ENCODE peak calls at places on chromosomes 6 and 20, in four cellular contexts. A, M, O and L are unnamed samples.

GRCh38 chr6:159929819-159930218 is 39.0 kb downstream of the MAS1 start:
- DNase-seq in A (peak), M (no peak), O (no peak), L (no peak)

GRCh38 chr6:43497694-43498093 is 12.5 kb downstream of the LRRC73 start:
- DNase-seq in A (no peak), M (no peak), O (no peak), L (no peak)

GRCh38 chr20:17648782-17649730 is 33.0 kb downstream of the RRBP1 start:
- DNase-seq in A (no peak), M (no peak), O (peak), L (peak)

GRCh38 chr6:27091661-27092315 is 155.7 kb upstream of the PRSS16 start:
- DNase-seq in A (no peak), M (no peak), O (no peak), L (no peak)

GRCh38 chr20:20331796-20332195 is 36.1 kb upstream of the INSM1 start:
- DNase-seq in A (no peak), M (no peak), O (no peak), L (no peak)

GRCh38 chr20:56515657-56516381 is 8.7 kb upstream of the FAM209A start:
- DNase-seq in A (no peak), M (no peak), O (no peak), L (no peak)

GRCh38 chr20:10065154-10065833 is 30.5 kb downstream of the ANKEF1 start:
- DNase-seq in A (no peak), M (no peak), O (no peak), L (no peak)

GRCh38 chr20:20712004-20712473 is 405 bp downstream of the RALGAPA2 start:
- DNase-seq in A (no peak), M (no peak), O (no peak), L (peak)

GRCh38 chr6:33607784-33608161 is 13.3 kb upstream of the ITPR3 start:
- DNase-seq in A (no peak), M (no peak), O (no peak), L (peak)

GRCh38 chr6:154590770-154591169 is 80.3 kb upstream of the CNKSR3 start:
- DNase-seq in A (no peak), M (no peak), O (no peak), L (no peak)

GRCh38 chr20:57435498-57436222 is 44.5 kb downstream of the RBM38 start:
- DNase-seq in A (peak), M (no peak), O (peak), L (peak)

GRCh38 chr20:11849270-11849920 is 68.3 kb upstream of the BTBD3 start:
- DNase-seq in A (no peak), M (no peak), O (no peak), L (no peak)

GRCh38 chr20:10074513-10074912 is 39.7 kb downstream of the ANKEF1 start:
- DNase-seq in A (no peak), M (no peak), O (no peak), L (no peak)

GRCh38 chr20:44211177-44212039 is 837 bp upstream of the OSER1 start:
- DNase-seq in A (no peak), M (no peak), O (peak), L (no peak)

GRCh38 chr20:53829706-53830521 is 236.3 kb upstream of the ZNF217 start:
- DNase-seq in A (no peak), M (no peak), O (no peak), L (no peak)

GRCh38 chr6:140379919-140380318 is 1005.5 kb upstream of the CITED2 start:
- DNase-seq in A (no peak), M (no peak), O (no peak), L (no peak)

GRCh38 chr6:11974089-11974488 is 38.0 kb upstream of the HIVEP1 start:
- DNase-seq in A (no peak), M (no peak), O (no peak), L (no peak)

GRCh38 chr20:61631770-61632169 is 379.7 kb downstream of the CDH4 start:
- DNase-seq in A (no peak), M (no peak), O (no peak), L (no peak)

GRCh38 chr20:41177636-41178035 is 40.3 kb downstream of the PLCG1 start:
- DNase-seq in A (peak), M (peak), O (no peak), L (peak)

GRCh38 chr20:22791877-22792525 is 207.6 kb upstream of the FOXA2 start:
- DNase-seq in A (no peak), M (no peak), O (no peak), L (no peak)

GRCh38 chr6:85417336-85417735 is 32.5 kb upstream of the NT5E start:
- DNase-seq in A (no peak), M (no peak), O (no peak), L (no peak)

GRCh38 chr6:2630362-2630761 is 120.4 kb downstream of the MYLK4 start:
- DNase-seq in A (no peak), M (no peak), O (no peak), L (no peak)

GRCh38 chr6:130307752-130308361 is 58.0 kb upstream of the TMEM200A start:
- DNase-seq in A (no peak), M (no peak), O (no peak), L (no peak)

GRCh38 chr20:25046181-25046641 is 11.7 kb downstream of the ACSS1 start:
- DNase-seq in A (peak), M (no peak), O (peak), L (peak)

DNA sequence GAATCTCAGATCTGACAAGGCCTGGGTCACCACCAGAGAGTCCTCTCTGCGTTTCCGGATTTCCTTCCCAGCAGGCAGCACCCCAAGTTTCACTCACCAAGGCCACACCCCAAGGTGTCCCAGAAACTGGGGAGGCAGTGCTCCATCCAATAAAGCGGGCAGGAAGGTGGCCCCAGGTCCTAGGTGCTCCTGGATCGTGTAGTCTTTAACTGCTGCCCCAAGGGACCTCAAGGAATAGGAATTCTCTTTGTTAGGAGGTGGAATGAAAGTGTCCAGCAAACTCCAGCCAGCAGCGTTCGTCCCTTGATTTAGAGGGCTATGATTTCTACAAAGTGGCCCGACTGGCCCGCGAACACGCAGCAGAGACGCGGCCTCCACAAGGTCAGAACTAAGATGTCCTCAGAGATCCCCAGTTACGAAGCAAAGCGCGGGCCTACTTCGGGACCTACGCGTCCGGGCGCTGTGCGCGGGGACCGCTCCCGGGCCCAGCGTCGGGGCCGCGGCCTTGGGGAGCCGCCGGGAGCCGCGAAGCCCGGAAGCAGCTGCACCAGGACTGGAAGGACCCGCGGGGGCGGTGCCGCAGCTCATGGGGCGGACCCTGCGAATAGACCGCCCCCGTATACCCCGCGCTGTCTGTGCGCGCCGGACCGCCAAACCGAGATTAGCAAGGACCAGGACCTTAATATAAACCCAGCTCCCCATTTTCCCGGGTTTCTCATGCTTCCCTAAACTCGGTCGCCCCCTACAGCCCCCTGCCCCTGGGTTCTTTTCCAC is at the start of gene C6orf47:
- DNase-seq in A (peak), M (peak), O (peak), L (peak)
- TF ChIP-seq POLR2A in A (no peak), M (peak), O (peak), L (peak)

GRCh38 chr6:106790146-106790770 is 160.9 kb downstream of the QRSL1 start:
- DNase-seq in A (no peak), M (no peak), O (no peak), L (no peak)

GRCh38 chr6:106789436-106790145 is 160.2 kb downstream of the QRSL1 start:
- DNase-seq in A (no peak), M (no peak), O (no peak), L (no peak)

GRCh38 chr6:106788761-106789160 is 159.4 kb downstream of the QRSL1 start:
- DNase-seq in A (no peak), M (no peak), O (no peak), L (no peak)

GRCh38 chr6:106790935-106791334 is 161.6 kb downstream of the QRSL1 start:
- DNase-seq in A (no peak), M (no peak), O (no peak), L (no peak)

GRCh38 chr6:106787327-106788196 is 158.2 kb downstream of the QRSL1 start:
- DNase-seq in A (no peak), M (no peak), O (no peak), L (no peak)
- TF ChIP-seq POLR2A in A (no peak), M (no peak), O (no peak), L (no peak)

GRCh38 chr6:158854214-158855101 is 35.3 kb upstream of the EZR start:
- DNase-seq in A (no peak), M (no peak), O (no peak), L (no peak)

GRCh38 chr6:158852312-158853071 is 33.3 kb upstream of the EZR start:
- DNase-seq in A (no peak), M (no peak), O (no peak), L (no peak)

GRCh38 chr6:158850807-158851115 is 31.6 kb upstream of the EZR start:
- DNase-seq in A (no peak), M (no peak), O (no peak), L (no peak)

GRCh38 chr6:158853872-158854213 is 34.7 kb upstream of the EZR start:
- DNase-seq in A (no peak), M (no peak), O (no peak), L (no peak)

DNA sequence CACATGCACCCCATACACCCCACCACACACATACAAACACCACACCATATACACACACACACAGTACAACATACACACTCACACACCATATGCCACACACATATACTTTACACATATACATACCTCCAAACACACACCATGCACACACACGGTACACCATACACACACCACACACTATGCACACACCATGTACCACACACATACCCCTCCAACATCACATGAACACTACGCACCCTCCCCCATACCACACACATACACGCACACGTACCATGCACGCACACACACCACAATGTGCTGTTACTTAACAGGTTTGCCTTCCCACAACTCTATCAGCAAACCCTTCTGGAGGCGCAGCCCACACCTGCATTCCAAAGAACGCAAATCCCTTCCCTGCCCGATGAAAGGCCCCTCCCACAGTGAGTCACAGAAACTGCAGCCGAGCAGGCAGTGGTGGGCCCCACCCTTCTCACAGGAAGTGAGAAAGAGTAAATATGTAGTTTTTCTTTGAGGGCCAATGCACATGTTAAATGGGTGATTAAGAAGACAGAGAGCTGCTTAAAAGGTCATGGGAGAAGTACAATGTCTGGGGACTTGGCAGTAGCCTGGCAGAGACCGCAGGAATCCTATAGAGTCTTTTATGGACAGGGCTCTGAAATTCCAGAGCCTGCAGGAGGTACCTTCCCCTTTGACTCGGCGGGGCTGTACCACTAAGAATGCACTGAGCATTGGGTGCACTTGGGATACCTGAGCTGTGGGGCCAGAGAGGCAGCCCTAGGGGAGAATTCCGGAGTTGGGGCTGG is 34.1 kb upstream of the EZR start:
- DNase-seq in A (no peak), M (no peak), O (no peak), L (no peak)
- TF ChIP-seq POLR2A in A (no peak), M (no peak), O (no peak), L (no peak)

GRCh38 chr6:156796627-156797026 is 19.4 kb downstream of the ARID1B start:
- DNase-seq in A (no peak), M (no peak), O (no peak), L (no peak)

GRCh38 chr6:156794546-156794945 is 17.4 kb downstream of the ARID1B start:
- DNase-seq in A (no peak), M (no peak), O (no peak), L (no peak)

GRCh38 chr6:156798091-156798735 is 21.0 kb downstream of the ARID1B start:
- DNase-seq in A (no peak), M (no peak), O (no peak), L (no peak)

GRCh38 chr6:156794963-156795362 is 17.8 kb downstream of the ARID1B start:
- DNase-seq in A (no peak), M (no peak), O (no peak), L (no peak)

GRCh38 chr6:156795825-156796224 is 18.6 kb downstream of the ARID1B start:
- DNase-seq in A (peak), M (no peak), O (no peak), L (no peak)
- TF ChIP-seq POLR2A in A (no peak), M (no peak), O (no peak), L (no peak)